ENCODE peak calls at places on chromosome 9, in five cellular contexts. T is body of pancreas, X is endodermal cell, A is mesendoderm, G is epithelial cell of prostate. O is an unnamed sample.

GRCh38 chr9:106784076-106784475 is 78.9 kb upstream of the ZNF462 start:
- DNase-seq in T (no peak), X (no peak), A (peak), G (no peak), O (no peak)

GRCh38 chr9:125233678-125234077 is 7.5 kb downstream of the HSPA5 start:
- DNase-seq in T (no peak), X (no peak), A (no peak), G (peak), O (peak)

GRCh38 chr9:35318741-35319140 is 156.9 kb downstream of the UNC13B start:
- DNase-seq in T (no peak), X (no peak), A (no peak), G (no peak), O (no peak)

GRCh38 chr9:95005276-95006141 is 279.0 kb downstream of the AOPEP start:
- DNase-seq in T (peak), X (no peak), A (no peak), G (no peak), O (no peak)

GRCh38 chr9:24416136-24416535 is 129.6 kb downstream of the IZUMO3 start:
- DNase-seq in T (no peak), X (no peak), A (no peak), G (no peak), O (no peak)

GRCh38 chr9:121686930-121687541 is 35.6 kb downstream of the DAB2IP start:
- DNase-seq in T (peak), X (peak), A (peak), G (peak), O (no peak)

GRCh38 chr9:19127881-19128719 is 808 bp upstream of the PLIN2 start:
- DNase-seq in T (peak), X (peak), A (peak), G (no peak), O (no peak)

GRCh38 chr9:19028835-19029451 is 4.1 kb downstream of the SAXO1 start:
- DNase-seq in T (peak), X (peak), A (peak), G (no peak), O (no peak)

GRCh38 chr9:7542648-7543165 is 256.9 kb downstream of the DMAC1 start:
- DNase-seq in T (no peak), X (peak), A (no peak), G (no peak), O (no peak)

GRCh38 chr9:16986441-16987387 is 116.2 kb upstream of the BNC2 start:
- DNase-seq in T (no peak), X (no peak), A (no peak), G (peak), O (no peak)

GRCh38 chr9:89926691-89927220 is 321.9 kb downstream of the GADD45G start:
- DNase-seq in T (no peak), X (peak), A (no peak), G (no peak), O (no peak)

GRCh38 chr9:89929721-89930480 is 325.1 kb downstream of the GADD45G start:
- DNase-seq in T (no peak), X (peak), A (no peak), G (no peak), O (no peak)

GRCh38 chr9:89929315-89929714 is 324.5 kb downstream of the GADD45G start:
- DNase-seq in T (no peak), X (peak), A (no peak), G (no peak), O (no peak)

GRCh38 chr9:89928106-89928505 is 323.3 kb downstream of the GADD45G start:
- DNase-seq in T (no peak), X (peak), A (no peak), G (no peak), O (no peak)

GRCh38 chr9:89928521-89929275 is 323.9 kb downstream of the GADD45G start:
- DNase-seq in T (no peak), X (peak), A (no peak), G (no peak), O (no peak)
- H3K27ac ChIP-seq in T (no peak), X (no peak), A (no peak), G (no peak), O (no peak)

GRCh38 chr9:113599647-113600476 is 136.3 kb downstream of the RGS3 start:
- DNase-seq in T (no peak), X (peak), A (peak), G (no peak), O (no peak)
- H3K27ac ChIP-seq in T (no peak), X (peak), A (no peak), G (no peak), O (no peak)

DNA sequence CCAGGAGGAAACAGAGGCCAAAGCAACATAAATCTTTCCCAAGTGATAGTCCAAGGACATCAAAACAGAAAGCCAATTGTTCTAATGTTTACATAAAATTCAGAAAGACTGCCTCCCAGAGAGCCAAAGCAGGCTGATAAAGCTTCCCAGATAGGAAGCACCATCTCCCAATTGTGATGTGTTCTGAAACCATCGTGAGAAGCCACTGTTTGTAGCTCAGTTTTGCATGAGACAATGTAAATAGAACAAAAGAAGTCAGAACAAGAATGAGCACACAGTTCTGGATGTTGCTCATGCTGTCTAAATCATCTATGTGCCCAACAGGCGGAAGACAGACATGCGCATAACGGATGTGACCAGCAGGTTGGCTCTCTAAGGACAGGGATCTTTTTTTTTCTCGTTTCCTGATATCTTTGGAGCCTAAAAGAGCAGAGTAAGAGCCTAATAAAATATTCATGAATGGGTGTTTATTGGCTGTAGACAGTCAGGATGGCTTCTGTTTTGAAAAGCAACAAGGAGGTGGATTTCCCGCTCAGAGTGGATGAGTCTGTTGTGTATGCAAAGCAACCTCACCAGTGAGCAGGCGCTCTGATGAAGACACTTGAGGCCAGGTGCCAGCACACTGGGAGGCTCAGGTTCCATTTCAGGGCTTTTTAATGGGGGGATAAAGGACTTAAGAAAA is 113.6 kb downstream of the GNA14 start:
- DNase-seq in T (no peak), X (peak), A (peak), G (no peak), O (no peak)
- H3K27ac ChIP-seq in T (peak), X (peak), A (peak), G (no peak), O (no peak)

DNA sequence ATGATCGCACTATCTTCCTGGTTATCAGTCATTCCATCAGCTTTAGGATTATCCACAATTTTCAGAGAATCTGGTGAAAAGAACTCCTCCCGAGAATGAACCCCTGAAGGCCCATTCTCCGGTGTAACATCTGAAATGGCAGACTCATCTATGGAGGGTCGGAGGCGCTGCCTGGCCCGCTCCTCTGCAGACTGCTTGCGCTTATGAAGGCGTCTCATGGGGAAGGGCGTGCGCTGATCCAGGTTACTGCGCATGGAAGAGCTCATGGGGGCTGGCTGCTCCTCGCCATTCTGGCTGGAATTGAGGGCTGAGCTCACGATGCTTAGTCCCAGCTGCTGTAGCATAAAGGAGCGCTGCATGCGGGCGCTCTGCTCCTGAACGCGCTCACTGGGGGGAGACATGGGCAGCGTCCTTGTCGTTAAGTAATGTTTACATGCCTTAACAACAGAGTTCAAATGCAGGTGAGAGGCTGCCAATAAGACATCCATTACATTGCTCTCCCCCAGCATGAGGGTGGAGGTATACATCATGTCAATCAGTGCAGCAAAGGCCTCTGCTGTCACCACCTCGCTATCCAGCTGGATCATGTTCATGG is 19.4 kb downstream of the GRHPR start:
- DNase-seq in T (no peak), X (no peak), A (no peak), G (no peak), O (no peak)
- H3K27ac ChIP-seq in T (no peak), X (no peak), A (no peak), G (no peak), O (no peak)

GRCh38 chr9:92663951-92664350 is 6.0 kb downstream of the IPPK start:
- DNase-seq in T (no peak), X (no peak), A (no peak), G (no peak), O (no peak)
- H3K27ac ChIP-seq in T (no peak), X (no peak), A (no peak), G (no peak), O (no peak)

DNA sequence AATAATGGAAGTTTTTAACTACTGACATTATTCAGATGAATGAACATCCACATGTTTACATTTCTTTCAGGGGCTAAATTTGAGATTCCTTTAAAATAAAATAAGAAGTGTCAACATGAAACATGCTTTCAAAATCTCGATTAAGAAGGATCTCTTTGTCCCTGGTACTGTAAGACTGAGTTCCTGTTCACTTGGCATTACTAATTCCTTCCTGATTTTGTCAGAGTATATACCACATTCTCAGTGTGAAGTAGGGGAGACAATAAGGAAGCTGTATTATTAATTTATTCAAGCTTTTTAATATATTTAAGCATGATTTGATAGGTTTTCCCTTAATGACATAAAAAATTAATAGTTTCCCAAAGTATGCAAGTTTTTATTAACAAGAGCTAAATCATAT is 81.5 kb upstream of the GRHPR start:
- DNase-seq in T (no peak), X (no peak), A (no peak), G (no peak), O (no peak)
- H3K27ac ChIP-seq in T (no peak), X (no peak), A (no peak), G (no peak), O (no peak)